ENCODE peak calls at places on chromosomes 6 and 20, in five cellular contexts. L is NCI-H1694; B is stimulated activated CD4-positive, alpha-beta T cell treated with anti-CD3 and anti-CD28 coated beads, Interleukin-1b, Interleukin-23, amount 100 ng/mL, for 48 hours; N is NCI-H510A treated with DMSO at 0.1 percent for 48 hours; F is RKO. P is an unnamed sample.

GRCh38 chr6:135520781-135521180 is 23.2 kb upstream of the AHI1 start:
- DNase-seq in B (no peak), N (no peak), L (no peak), F (no peak), P (no peak)

GRCh38 chr6:167240034-167240541 is 51.0 kb upstream of the UNC93A start:
- DNase-seq in N (no peak), F (no peak), L (no peak), B (no peak), P (no peak)

GRCh38 chr6:3715285-3715684 is 36.2 kb downstream of the PXDC1 start:
- DNase-seq in F (no peak), B (no peak), L (no peak), N (no peak), P (no peak)

GRCh38 chr6:37283786-37284185 is 25.8 kb upstream of the TMEM217 start:
- DNase-seq in L (no peak), N (no peak), F (no peak), B (no peak), P (no peak)

GRCh38 chr6:30719356-30719755 is 796 bp upstream of the TUBB start:
- DNase-seq in N (peak; percentile 69), F (no peak), B (no peak), L (no peak), P (no peak)

GRCh38 chr6:3885262-3886036 is 36.3 kb downstream of the FAM50B start:
- DNase-seq in L (no peak), B (no peak), F (peak; percentile 40), N (no peak), P (peak; percentile 52)

GRCh38 chr6:144165784-144166183 is 15.5 kb downstream of the STX11 start:
- DNase-seq in N (no peak), B (no peak), F (no peak), L (no peak), P (no peak)

GRCh38 chr20:63955846-63956663 is at the start of gene UCKL1:
- DNase-seq in F (peak; percentile 93), N (peak; percentile 79), L (peak; percentile 44), B (peak; percentile 91), P (peak; percentile 81)

GRCh38 chr6:126077810-126078791 is 91.8 kb downstream of the TRMT11 start:
- DNase-seq in F (no peak), B (no peak), N (no peak), L (no peak), P (no peak)

GRCh38 chr6:74333406-74333805 is 637.4 kb downstream of the CD109 start:
- DNase-seq in F (no peak), L (no peak), B (no peak), N (no peak), P (no peak)

GRCh38 chr6:150788135-150788534 is 77.4 kb upstream of the MTHFD1L start:
- DNase-seq in L (no peak), N (no peak), B (no peak), F (no peak), P (no peak)

GRCh38 chr20:35837577-35838195 is 65.9 kb downstream of the PHF20 start:
- DNase-seq in B (no peak), N (no peak), F (no peak), L (no peak), P (peak; percentile 89)

GRCh38 chr20:62929051-62929538 is 2.8 kb upstream of the DIDO1 start:
- DNase-seq in N (no peak), L (no peak), F (no peak), B (peak; percentile 38), P (no peak)

GRCh38 chr6:12060780-12061619 is 48.9 kb downstream of the HIVEP1 start:
- DNase-seq in L (no peak), F (no peak), B (peak; percentile 70), N (peak; percentile 70), P (no peak)

GRCh38 chr6:169811072-169811471 is 59.6 kb downstream of the ERMARD start:
- DNase-seq in F (no peak), L (no peak), B (no peak), N (no peak), P (no peak)

GRCh38 chr6:81401970-81402690 is 350.4 kb downstream of the TENT5A start:
- DNase-seq in B (no peak), N (no peak), L (no peak), F (no peak), P (no peak)

GRCh38 chr20:49956689-49957443 is 20.7 kb downstream of the RNF114 start:
- DNase-seq in L (no peak), F (no peak), N (no peak), B (no peak), P (no peak)

GRCh38 chr6:166561766-166562165 is 24.7 kb downstream of the RAMACL start:
- DNase-seq in F (no peak), B (no peak), L (no peak), N (no peak), P (no peak)

GRCh38 chr20:44730441-44730840 is 15.2 kb upstream of the KCNK15 start:
- DNase-seq in B (no peak), F (peak; percentile 88), N (no peak), L (no peak), P (no peak)

GRCh38 chr6:158987657-158988056 is 12.3 kb downstream of the RSPH3 start:
- DNase-seq in L (no peak), N (no peak), B (no peak), F (no peak), P (no peak)

GRCh38 chr20:63537525-63538203 is 488 bp upstream of the PTK6 start:
- DNase-seq in F (peak; percentile 99), L (peak; percentile 63), N (peak; percentile 42), B (peak; percentile 96), P (peak; percentile 26)

GRCh38 chr20:48153523-48153922 is 368.2 kb upstream of the SULF2 start:
- DNase-seq in N (no peak), B (no peak), L (peak; percentile 7), F (peak; percentile 12), P (peak; percentile 88)

GRCh38 chr6:40077315-40077714 is 143.1 kb upstream of the MOCS1 start:
- DNase-seq in N (no peak), L (no peak), B (no peak), F (no peak), P (no peak)

GRCh38 chr20:56630086-56630493 is 984 bp downstream of the TFAP2C start:
- DNase-seq in B (peak; percentile 27), N (no peak), L (no peak), F (no peak), P (peak; percentile 71)

GRCh38 chr6:105226598-105227291 is 46.9 kb upstream of the POPDC3 start:
- DNase-seq in B (no peak), N (no peak), F (no peak), L (no peak), P (no peak)

GRCh38 chr6:136524936-136525413 is 25.2 kb downstream of the MAP7 start:
- DNase-seq in F (no peak), N (no peak), B (no peak), L (no peak), P (peak; percentile 23)

GRCh38 chr6:137801352-137802088 is 65.5 kb upstream of the TNFAIP3 start:
- DNase-seq in B (no peak), N (no peak), F (no peak), L (no peak), P (no peak)